ENCODE peak calls at places on chromosomes 1 and 21, in six cellular contexts. R is ovary, T is IMR-90, Z is hepatocyte, J is right lobe of liver, N is DND-41. Q is an unnamed sample. For H3K27me3 and H3K36me3, the result is how much of the 10 kb centered on the place peaks cover.

GRCh38 chr1:78145105-78145580 is 99.4 kb downstream of the GIPC2 start:
- DNase-seq in J (peak), Z (peak), N (peak), T (peak), R (peak), Q (no peak)

GRCh38 chr1:47578862-47579419 is 141.1 kb downstream of the FOXD2 start:
- DNase-seq in J (no peak), Z (peak), T (no peak), R (no peak), N (no peak), Q (peak)

GRCh38 chr1:52209429-52209828 is 67.5 kb downstream of the ZFYVE9 start:
- DNase-seq in R (no peak), N (no peak), Z (no peak), T (no peak), J (no peak), Q (no peak)

GRCh38 chr1:39109653-39110052 is 83.5 kb downstream of the NDUFS5 start:
- DNase-seq in R (no peak), Z (no peak), T (no peak), J (no peak), N (no peak), Q (no peak)

GRCh38 chr1:45334308-45335245 is 5.4 kb upstream of the TOE1 start:
- DNase-seq in R (no peak), Z (peak), T (peak), J (peak), N (peak), Q (no peak)

GRCh38 chr1:204435886-204436271 is 24.3 kb upstream of the PPP1R15B start:
- DNase-seq in J (no peak), R (no peak), T (no peak), N (no peak), Z (no peak), Q (no peak)

GRCh38 chr1:72000809-72001208 is 281.5 kb downstream of the NEGR1 start:
- DNase-seq in N (no peak), J (no peak), R (no peak), Z (peak), T (peak), Q (no peak)

GRCh38 chr1:54331091-54331772 is 75.0 kb downstream of the SSBP3 start:
- DNase-seq in N (no peak), Z (no peak), J (no peak), T (peak), R (no peak), Q (no peak)

GRCh38 chr1:61076728-61077675 is 5.4 kb upstream of the NFIA start:
- DNase-seq in N (no peak), Z (peak), T (peak), R (peak), J (peak), Q (peak)

GRCh38 chr1:235865565-235866206 is 1.0 kb downstream of the LYST start:
- DNase-seq in J (no peak), Z (no peak), N (no peak), T (no peak), R (peak), Q (no peak)

GRCh38 chr1:24888061-24888970 is 41.8 kb downstream of the RUNX3 start:
- DNase-seq in R (peak), T (no peak), N (no peak), Z (no peak), J (peak), Q (peak)

GRCh38 chr1:185733818-185734709 is at the start of gene HMCN1:
- DNase-seq in R (peak), Z (peak), T (peak), J (peak), N (no peak), Q (peak)

GRCh38 chr1:91546876-91547275 is 46.2 kb downstream of the CDC7 start:
- DNase-seq in T (no peak), Z (no peak), N (no peak), R (no peak), J (no peak), Q (no peak)

GRCh38 chr1:209268479-209268878 is 315.0 kb upstream of the CAMK1G start:
- DNase-seq in J (no peak), Z (no peak), T (no peak), N (no peak), R (no peak), Q (no peak)

GRCh38 chr1:2179283-2180013 is 15.1 kb downstream of the FAAP20 start:
- DNase-seq in Z (no peak), T (no peak), J (no peak), R (no peak), N (no peak), Q (no peak)

GRCh38 chr1:10107985-10108663 is 75.4 kb downstream of the UBE4B start:
- DNase-seq in R (no peak), T (peak), Z (peak), N (no peak), J (no peak), Q (no peak)

GRCh38 chr1:234315091-234315541 is 58.1 kb upstream of the COA6 start:
- DNase-seq in R (no peak), T (peak), J (no peak), N (peak), Z (no peak), Q (no peak)

GRCh38 chr21:46188226-46189212 is 4.3 kb upstream of the SPATC1L start:
- DNase-seq in R (peak), T (peak), J (no peak), Z (peak), N (no peak), Q (no peak)

GRCh38 chr1:92459871-92460320 is 26.8 kb downstream of the GFI1 start:
- DNase-seq in T (no peak), R (no peak), N (peak), J (no peak), Z (no peak), Q (no peak)

GRCh38 chr1:231800071-231800470 is 173.5 kb downstream of the DISC1 start:
- DNase-seq in J (no peak), N (no peak), Z (no peak), R (no peak), T (no peak), Q (no peak)

GRCh38 chr1:248625971-248626370 is 8.9 kb downstream of the OR2T11 start:
- DNase-seq in Z (no peak), J (no peak), R (no peak), T (no peak), N (no peak), Q (no peak)

GRCh38 chr1:54334996-54335395 is 71.2 kb downstream of the SSBP3 start:
- DNase-seq in J (no peak), R (no peak), N (no peak), Z (peak), T (peak), Q (no peak)

GRCh38 chr1:92485374-92486250 is 1.1 kb downstream of the GFI1 start:
- DNase-seq in J (peak), T (no peak), Z (peak), R (no peak), N (peak), Q (no peak)

GRCh38 chr1:117209094-117209493 is 1.6 kb downstream of the VTCN1 start:
- DNase-seq in T (no peak), R (no peak), J (no peak), Z (no peak), N (no peak), Q (no peak)

GRCh38 chr1:30637183-30637969 is 86.0 kb downstream of the MATN1 start:
- DNase-seq in Z (no peak), J (no peak), N (no peak), R (no peak), T (no peak), Q (no peak)

GRCh38 chr1:237975903-237976302 is 85.2 kb upstream of the ZP4 start:
- DNase-seq in T (no peak), N (no peak), J (no peak), R (no peak), Z (no peak), Q (no peak)

GRCh38 chr1:219266524-219266923 is 92.8 kb downstream of the LYPLAL1 start:
- DNase-seq in J (no peak), R (no peak), T (peak), N (no peak), Z (no peak), Q (no peak)

GRCh38 chr1:29706936-29707335 is 470.6 kb downstream of the PTPRU start:
- DNase-seq in T (peak), R (no peak), J (no peak), Z (peak), N (no peak), Q (no peak)

GRCh38 chr1:240650877-240651276 is 38.9 kb upstream of the GREM2 start:
- DNase-seq in N (no peak), J (no peak), Z (no peak), R (no peak), T (no peak), Q (no peak)

GRCh38 chr1:225593414-225593813 is 59.5 kb downstream of the ENAH start:
- DNase-seq in N (no peak), Z (no peak), R (no peak), T (no peak), J (no peak), Q (no peak)

GRCh38 chr1:98931134-98931835 is 73.4 kb downstream of the PLPPR5 start:
- DNase-seq in R (no peak), N (no peak), Z (no peak), J (no peak), T (no peak), Q (no peak)

DNA sequence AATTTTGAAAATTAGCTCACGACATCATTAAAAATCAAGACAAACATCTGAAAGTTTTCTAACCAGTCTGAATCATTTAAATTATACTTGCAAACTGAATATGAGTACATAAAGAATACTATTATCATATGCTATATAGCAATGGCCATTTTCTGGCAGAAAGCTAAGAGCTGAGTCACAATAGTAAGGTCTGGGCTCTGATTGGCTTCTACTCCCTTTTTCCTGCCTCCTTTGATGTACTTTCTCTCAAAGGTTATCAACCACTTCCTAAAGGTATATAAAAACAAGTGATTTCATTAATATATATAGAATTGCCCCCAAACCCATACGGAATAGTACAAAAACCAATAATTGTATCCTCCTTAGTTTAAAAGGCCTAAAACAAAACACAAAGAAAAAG is 7.0 kb downstream of the KCNA3 start:
- DNase-seq in R (no peak), J (no peak), Z (no peak), T (no peak), N (no peak), Q (no peak)
- H3K27me3 ChIP-seq in R (under half), J (under half), Z (half or more), T (under half), N (under half), Q (under half)

DNA sequence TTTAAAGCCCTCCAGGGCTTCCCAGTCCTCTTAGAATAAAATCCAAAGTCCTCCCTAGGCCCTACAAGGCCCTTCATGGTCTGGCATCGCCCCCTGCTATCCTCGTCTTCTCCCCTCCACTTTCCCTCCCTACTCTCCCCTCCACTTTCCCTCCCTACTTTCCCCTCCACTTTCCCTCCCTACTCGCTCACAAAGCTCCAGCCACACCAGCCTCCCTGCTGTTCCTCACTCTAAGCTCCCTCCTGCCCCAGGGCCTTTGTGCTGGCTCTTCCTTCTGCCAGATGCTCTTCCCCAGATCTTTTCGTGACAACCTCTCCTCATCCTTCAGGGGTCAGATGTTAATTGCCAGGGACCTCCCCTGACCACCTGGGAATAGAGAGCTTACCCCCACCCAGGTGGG is 12.8 kb downstream of the ARHGEF19 start:
- DNase-seq in Z (no peak), J (no peak), R (no peak), T (no peak), N (no peak), Q (no peak)
- H3K36me3 ChIP-seq in Z (under half), J (under half), R (under half), T (under half), N (under half), Q (under half)

DNA sequence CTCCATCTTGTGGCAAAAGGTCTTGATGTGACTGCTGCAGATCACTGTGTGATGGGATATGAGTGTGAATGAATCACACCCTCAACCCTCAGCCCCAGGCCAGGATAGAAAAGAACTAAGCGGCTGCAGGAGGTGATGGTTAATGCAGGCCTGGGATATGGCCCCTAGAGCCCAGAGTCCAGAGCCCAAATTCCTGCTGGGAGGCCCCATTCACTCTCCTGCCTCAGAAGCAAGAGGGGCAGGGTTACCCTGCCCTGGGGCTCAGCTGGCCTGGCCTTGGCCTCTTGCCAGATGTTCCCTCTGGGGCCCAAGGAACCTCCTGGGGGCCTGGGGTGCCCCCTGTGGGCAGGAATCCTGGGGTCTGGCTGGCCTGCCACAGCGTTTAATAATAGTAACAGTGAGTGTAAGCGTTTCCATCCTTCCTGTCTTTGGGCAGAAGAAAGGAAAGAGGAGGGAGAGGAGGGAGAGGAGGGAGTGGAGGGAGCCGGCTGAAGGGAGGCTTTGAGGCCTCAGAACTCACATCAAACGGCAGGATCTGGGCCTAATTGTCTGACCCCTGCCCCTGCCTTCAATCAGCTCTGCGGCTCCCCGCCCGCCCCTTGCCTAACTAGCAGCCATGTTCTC is 26.2 kb downstream of the DMAP1 start:
- DNase-seq in J (no peak), R (no peak), Z (peak), N (no peak), T (peak), Q (no peak)
- TF ChIP-seq CTCF in J (no peak), R (no peak), Z (peak), N (no peak), T (peak), Q (peak)

DNA sequence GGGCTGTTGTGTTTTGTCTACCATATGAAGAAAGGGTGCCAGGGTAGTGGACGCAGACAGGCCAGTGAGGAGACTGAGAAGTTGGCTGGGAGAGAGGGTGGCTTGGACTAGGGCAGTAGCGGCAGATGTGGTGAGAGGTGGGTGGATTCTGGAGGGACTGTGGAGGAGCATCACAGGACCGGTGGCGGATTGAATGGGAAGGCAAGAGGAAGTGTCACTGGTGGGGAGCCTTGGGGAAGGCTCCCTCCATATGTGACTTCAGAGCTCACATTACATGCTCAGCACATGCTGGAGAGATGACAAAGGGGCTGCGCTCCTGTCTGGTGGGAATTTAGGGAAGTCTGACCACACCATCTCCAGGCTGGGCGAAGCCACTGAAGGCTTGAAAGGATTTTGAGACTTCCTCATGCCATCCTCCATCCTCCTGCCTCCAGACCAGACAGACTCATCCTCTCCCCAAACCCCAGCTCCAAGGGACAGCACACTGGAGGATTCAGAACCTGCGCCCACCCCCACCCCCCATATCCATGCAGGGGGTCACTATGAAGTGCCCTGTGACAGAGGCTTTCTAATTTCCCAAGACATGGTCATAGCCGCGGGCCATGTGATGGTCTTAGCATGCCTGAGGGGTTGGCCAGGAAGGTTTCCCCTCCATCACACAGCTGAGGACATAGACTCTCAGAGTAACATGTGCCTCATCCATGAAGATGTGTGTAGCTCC is 138.8 kb upstream of the WNT4 start:
- DNase-seq in R (no peak), T (no peak), N (no peak), Z (no peak), J (no peak), Q (peak)
- H3K27me3 ChIP-seq in R (under half), T (half or more), N (under half), Z (under half), J (under half), Q (half or more)

DNA sequence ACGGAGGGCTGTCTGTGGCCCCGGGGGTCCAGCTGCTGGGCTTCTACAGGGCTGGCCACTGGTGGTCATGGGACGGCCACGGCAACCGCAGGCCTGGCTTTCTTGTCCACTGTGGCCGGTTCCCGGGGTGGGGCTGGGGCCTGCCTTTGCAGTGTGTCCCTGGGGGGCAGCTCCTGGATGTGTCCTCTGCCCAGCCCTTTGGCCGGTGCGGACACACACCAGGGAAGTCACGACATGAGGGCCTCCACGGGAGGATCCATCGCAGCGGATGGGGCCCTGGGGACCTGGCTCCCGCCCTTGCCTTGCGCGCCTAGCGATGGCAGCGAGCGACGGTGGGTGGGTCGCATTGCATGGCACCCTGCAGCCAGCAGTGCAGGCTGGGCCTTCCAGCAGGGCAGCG is 18.0 kb downstream of the PFKL start:
- DNase-seq in Z (no peak), R (no peak), T (no peak), N (no peak), J (no peak), Q (no peak)
- H3K36me3 ChIP-seq in Z (under half), R (under half), T (half or more), N (half or more), J (under half), Q (half or more)

GRCh38 chr1:115183158-115183557 is 93.9 kb upstream of the TSPAN2 start:
- DNase-seq in T (no peak), N (no peak), R (no peak), Z (no peak), J (no peak), Q (no peak)
- TF ChIP-seq CTCF in T (no peak), N (peak), R (no peak), Z (no peak), J (no peak), Q (no peak)

GRCh38 chr21:41772351-41773080 is 5.7 kb upstream of the RIPK4 start:
- DNase-seq in J (no peak), N (no peak), R (no peak), Z (no peak), T (no peak), Q (no peak)
- H3K27me3 ChIP-seq in J (under half), N (under half), R (under half), Z (under half), T (half or more), Q (under half)

GRCh38 chr1:173485401-173485800 is 8.3 kb downstream of the PRDX6 start:
- DNase-seq in T (no peak), J (no peak), N (no peak), Z (no peak), R (no peak), Q (no peak)
- H3K36me3 ChIP-seq in T (half or more), J (half or more), N (half or more), Z (under half), R (under half), Q (half or more)

DNA sequence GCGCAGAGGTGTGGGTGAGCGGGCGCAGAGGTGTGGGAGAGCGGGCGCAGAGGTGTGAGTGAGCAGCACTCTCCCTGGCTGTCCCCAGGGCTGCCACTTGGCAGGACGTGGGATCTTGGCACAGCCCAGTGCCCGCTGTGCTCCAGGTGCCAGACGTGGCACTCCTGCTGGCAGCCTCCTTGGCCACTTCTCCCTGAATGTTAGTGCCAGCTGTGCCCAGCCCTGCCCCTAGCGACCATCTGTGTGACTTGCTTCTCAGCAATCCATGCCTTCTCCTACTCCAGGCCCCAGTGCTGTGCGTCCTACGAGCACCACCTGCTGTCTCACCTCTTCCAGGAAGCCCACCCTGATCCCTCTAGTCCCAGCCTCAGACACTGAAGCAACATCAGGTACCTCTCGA is 30.5 kb downstream of the KRTAP10-1 start:
- DNase-seq in J (peak), Z (no peak), R (no peak), T (no peak), N (peak), Q (no peak)
- TF ChIP-seq CTCF in J (peak), Z (no peak), R (no peak), T (no peak), N (peak), Q (no peak)

Q was measured in tibial artery.